ENCODE peak calls at places on chromosomes 1 and 21, in seven cellular contexts. K is fibroblast of lung, I is GM19239, D is HuH-7.5, F is substantia nigra, N is foreskin keratinocyte, L is colonic mucosa. Z is an unnamed sample.

GRCh38 chr1:166869318-166870099 is 6.6 kb downstream of the TADA1 start:
- DNase-seq in I (no peak), K (no peak), F (no peak), D (no peak), L (no peak), N (no peak), Z (no peak)

GRCh38 chr1:57996400-57996799 is 550.1 kb downstream of the OMA1 start:
- DNase-seq in K (no peak), F (no peak), N (no peak), L (no peak), D (no peak), I (no peak), Z (no peak)

GRCh38 chr1:43908858-43909257 is 24.7 kb upstream of the ARTN start:
- DNase-seq in I (no peak), F (no peak), D (no peak), L (no peak), N (no peak), K (no peak), Z (no peak)

GRCh38 chr1:174742805-174743653 is 256.7 kb upstream of the CACYBP start:
- DNase-seq in L (no peak), D (no peak), F (no peak), N (no peak), K (peak), I (no peak), Z (no peak)

GRCh38 chr1:116878804-116879477 is 30.8 kb upstream of the PTGFRN start:
- DNase-seq in F (no peak), L (no peak), I (no peak), D (no peak), K (peak), N (peak), Z (peak)

GRCh38 chr1:4617506-4617905 is 36.9 kb upstream of the AJAP1 start:
- DNase-seq in N (no peak), K (no peak), L (no peak), D (no peak), F (no peak), I (no peak), Z (no peak)

GRCh38 chr1:235069577-235070563 is 58.8 kb downstream of the TOMM20 start:
- DNase-seq in F (no peak), D (no peak), I (no peak), L (peak), K (peak), N (peak), Z (peak)

GRCh38 chr1:39890880-39891279 is 7.6 kb upstream of the TRIT1 start:
- DNase-seq in L (no peak), N (no peak), D (no peak), I (no peak), K (no peak), F (no peak), Z (no peak)

GRCh38 chr1:6827081-6827480 is 41.8 kb downstream of the CAMTA1 start:
- DNase-seq in K (no peak), I (no peak), N (no peak), D (no peak), F (no peak), L (no peak), Z (no peak)

GRCh38 chr1:219990782-219991510 is 55.4 kb downstream of the EPRS1 start:
- DNase-seq in D (no peak), N (peak), F (no peak), L (no peak), K (peak), I (no peak), Z (no peak)

GRCh38 chr1:118366296-118366695 is 181.3 kb upstream of the SPAG17 start:
- DNase-seq in F (no peak), I (no peak), D (no peak), N (peak), L (no peak), K (peak), Z (no peak)

GRCh38 chr1:79323240-79324025 is 316.9 kb upstream of the ADGRL4 start:
- DNase-seq in I (no peak), N (peak), L (no peak), D (no peak), K (peak), F (no peak), Z (no peak)

GRCh38 chr1:117284408-117285215 is 73.9 kb upstream of the VTCN1 start:
- DNase-seq in D (peak), I (no peak), K (peak), F (no peak), N (no peak), L (peak), Z (no peak)

GRCh38 chr1:109802901-109803561 is 39.3 kb upstream of the EPS8L3 start:
- DNase-seq in F (no peak), D (no peak), I (no peak), L (peak), K (no peak), N (no peak), Z (peak)

GRCh38 chr21:43292866-43293142 is 124.0 kb downstream of the CRYAA start:
- DNase-seq in I (no peak), K (no peak), N (no peak), D (no peak), F (no peak), L (no peak), Z (no peak)

GRCh38 chr1:20136249-20136648 is 2.9 kb upstream of the PLA2G2F start:
- DNase-seq in K (no peak), I (no peak), N (no peak), L (no peak), F (no peak), D (no peak), Z (no peak)

GRCh38 chr21:33403786-33404571 is 766 bp downstream of the IFNGR2 start:
- DNase-seq in D (peak), I (no peak), F (no peak), K (peak), N (no peak), L (peak), Z (peak)

GRCh38 chr1:206770531-206771352 is at the start of gene IL19:
- DNase-seq in N (peak), D (no peak), K (peak), F (no peak), I (no peak), L (no peak), Z (peak)

Z was measured in ascending aorta.